ENCODE peak calls at places on chromosomes 4 and X, in nine cellular contexts. U is tibial artery; A is cardiac muscle cell; F is CD4-positive, alpha-beta T cell; N is thyroid gland; K is right atrium auricular region; I is A549; J is BE2C; V is tibial nerve. L is an unnamed sample.

GRCh38 chr4:144646523-144647094 is 653 bp downstream of the HHIP start:
- DNase-seq in N (no peak), K (no peak), U (no peak), V (no peak), I (peak; percentile 36), J (peak; percentile 48), F (no peak), A (peak; percentile 39), L (no peak)

GRCh38 chrX:132958086-132958703 is at the start of gene HS6ST2:
- DNase-seq in K (no peak), F (no peak), I (no peak), J (peak; percentile 11), A (peak; percentile 64), N (no peak), V (no peak), U (no peak), L (no peak)

GRCh38 chrX:118823263-118824172 is at the start of gene ZCCHC12:
- DNase-seq in V (no peak), K (no peak), J (peak; percentile 69), F (peak; percentile 17), A (peak; percentile 87), U (no peak), N (peak; percentile 73), I (peak; percentile 48), L (peak; percentile 9)

GRCh38 chr4:6011686-6012085 is 6.5 kb downstream of the C4orf50 start:
- DNase-seq in J (peak; percentile 72), U (no peak), A (peak; percentile 8), K (no peak), I (no peak), F (no peak), N (peak; percentile 91), V (no peak), L (no peak)

GRCh38 chr4:159006202-159006601 is 96.7 kb upstream of the RAPGEF2 start:
- DNase-seq in U (no peak), J (no peak), I (peak; percentile 11), F (no peak), N (no peak), A (no peak), V (no peak), K (no peak), L (no peak)

GRCh38 chrX:40005290-40006011 is 92.3 kb downstream of the BCOR start:
- DNase-seq in U (no peak), I (no peak), J (no peak), K (no peak), A (no peak), V (no peak), F (no peak), N (no peak), L (no peak)

GRCh38 chrX:10582945-10583344 is 37.4 kb downstream of the MID1 start:
- DNase-seq in V (no peak), I (no peak), F (no peak), A (no peak), J (no peak), N (no peak), K (no peak), U (no peak), L (no peak)

GRCh38 chr4:101076032-101076431 is 271.3 kb downstream of the PPP3CA start:
- DNase-seq in V (no peak), A (no peak), I (no peak), K (no peak), J (no peak), N (no peak), F (no peak), U (no peak), L (no peak)

GRCh38 chr4:171985129-171985528 is 171.9 kb downstream of the GALNTL6 start:
- DNase-seq in I (no peak), U (no peak), V (no peak), K (no peak), N (no peak), A (no peak), F (no peak), J (no peak), L (no peak)

GRCh38 chrX:74178536-74178935 is 125.4 kb upstream of the ZCCHC13 start:
- DNase-seq in F (no peak), J (peak; percentile 67), V (no peak), U (no peak), N (peak; percentile 44), K (no peak), A (peak; percentile 22), I (no peak), L (no peak)

GRCh38 chr4:1406416-1406945 is at the start of gene NKX1-1:
- DNase-seq in V (no peak), I (no peak), U (no peak), K (no peak), F (no peak), J (no peak), A (no peak), N (no peak), L (no peak)

GRCh38 chr4:1406946-1407656 is 859 bp upstream of the NKX1-1 start:
- DNase-seq in F (no peak), K (peak; percentile 28), U (no peak), J (no peak), N (no peak), I (no peak), V (no peak), A (no peak), L (no peak)

GRCh38 chr4:1409079-1409805 is 3.0 kb upstream of the NKX1-1 start:
- DNase-seq in K (peak; percentile 11), I (no peak), J (no peak), A (no peak), V (no peak), U (peak; percentile 41), N (no peak), F (no peak), L (no peak)

GRCh38 chr4:1408418-1408817 is 2.2 kb upstream of the NKX1-1 start:
- DNase-seq in I (no peak), K (peak; percentile 21), F (no peak), V (no peak), U (no peak), N (no peak), J (no peak), A (no peak), L (no peak)

GRCh38 chr4:1407657-1408333 is 1.6 kb upstream of the NKX1-1 start:
- DNase-seq in J (no peak), U (peak; percentile 48), V (no peak), K (no peak), F (no peak), N (no peak), A (no peak), I (no peak), L (no peak)
- H3K9me3 ChIP-seq in J (no peaks in the 10 kb centered on the region), U (no peaks in the 10 kb centered on the region), V (no peaks in the 10 kb centered on the region), K (no peaks in the 10 kb centered on the region), F (no peaks in the 10 kb centered on the region), N (no peaks in the 10 kb centered on the region), A (no peaks in the 10 kb centered on the region), I (no peaks in the 10 kb centered on the region), L (no peaks in the 10 kb centered on the region)

GRCh38 chr4:17981063-17981462 is 40.5 kb downstream of the LCORL start:
- DNase-seq in A (no peak), J (no peak), U (no peak), K (no peak), V (no peak), N (no peak), I (no peak), F (no peak), L (no peak)

GRCh38 chr4:17985832-17986231 is 35.7 kb downstream of the LCORL start:
- DNase-seq in I (no peak), N (no peak), A (no peak), F (no peak), U (no peak), J (no peak), K (no peak), V (no peak), L (no peak)
- H3K9me3 ChIP-seq in I (peaks cover 20% of the 10 kb centered on the region), N (no peaks in the 10 kb centered on the region), A (no peaks in the 10 kb centered on the region), F (peaks cover 20% of the 10 kb centered on the region), U (no peaks in the 10 kb centered on the region), J (no peaks in the 10 kb centered on the region), K (no peaks in the 10 kb centered on the region), V (no peaks in the 10 kb centered on the region), L (peaks cover 8% of the 10 kb centered on the region)

DNA sequence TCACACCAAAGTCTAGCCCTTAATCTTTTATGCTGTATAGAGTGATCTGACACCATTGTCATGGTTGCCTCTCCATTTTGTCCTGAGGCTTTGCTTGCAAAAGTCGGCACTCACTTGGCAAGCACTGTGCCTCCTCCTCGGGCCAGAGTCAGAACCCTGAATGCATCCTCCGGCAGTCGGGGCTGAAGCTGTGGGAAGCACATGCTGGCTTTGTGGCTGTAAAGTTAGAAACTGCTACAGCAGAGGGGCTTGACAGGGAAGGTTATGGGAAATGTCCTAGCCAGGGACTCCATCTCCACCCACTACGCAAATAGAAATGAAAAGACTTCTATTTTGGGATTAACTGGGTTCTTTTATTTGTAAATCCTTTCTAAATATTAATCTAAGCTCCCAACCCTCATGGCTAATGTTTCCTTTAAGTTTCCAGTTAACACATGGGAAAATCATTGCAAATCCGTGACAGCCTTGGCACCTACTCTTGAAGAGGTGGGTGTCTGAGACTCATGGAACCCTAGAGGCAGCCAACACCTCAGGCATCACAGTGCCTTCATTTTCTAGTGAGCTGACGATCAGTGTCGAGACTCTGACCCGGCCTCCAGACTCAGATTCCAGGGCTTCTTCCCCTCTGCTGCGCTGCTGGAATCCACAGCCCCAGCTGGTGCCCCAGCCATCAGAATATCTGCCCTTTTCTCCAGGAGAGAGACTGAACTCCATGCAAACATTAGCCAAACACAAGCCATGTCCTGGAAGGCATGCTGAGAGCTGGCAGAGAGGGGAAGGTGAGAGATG is 7.9 kb upstream of the CLDN24 start:
- DNase-seq in I (no peak), N (no peak), V (no peak), K (peak; percentile 13), U (no peak), J (no peak), A (no peak), F (no peak), L (no peak)
- H3K9me3 ChIP-seq in I (no peaks in the 10 kb centered on the region), N (no peaks in the 10 kb centered on the region), V (no peaks in the 10 kb centered on the region), K (no peaks in the 10 kb centered on the region), U (no peaks in the 10 kb centered on the region), J (no peaks in the 10 kb centered on the region), A (no peaks in the 10 kb centered on the region), F (no peaks in the 10 kb centered on the region), L (no peaks in the 10 kb centered on the region)

DNA sequence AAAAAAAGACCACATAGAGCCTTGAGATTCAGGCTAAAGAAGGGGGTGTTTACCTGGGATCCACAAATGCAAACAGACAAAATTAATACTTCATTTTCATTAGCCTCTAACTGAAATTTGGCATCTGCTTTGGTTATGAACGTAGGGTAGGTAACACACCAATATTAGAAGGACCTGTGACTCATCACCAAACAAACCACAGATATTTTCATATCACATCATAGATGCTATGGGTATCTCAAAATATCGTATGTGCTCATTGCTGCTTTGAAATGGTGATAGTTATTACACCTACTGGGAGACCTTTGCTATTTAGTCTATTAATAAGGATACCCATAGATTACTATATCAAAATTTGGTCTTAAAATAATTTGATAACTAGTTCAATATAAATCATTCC is 180.6 kb upstream of the MAP3K15 start:
- DNase-seq in V (no peak), U (no peak), A (no peak), I (no peak), N (no peak), F (no peak), K (no peak), J (no peak), L (no peak)
- H3K9me3 ChIP-seq in V (no peaks in the 10 kb centered on the region), U (no peaks in the 10 kb centered on the region), A (no peaks in the 10 kb centered on the region), I (no peaks in the 10 kb centered on the region), N (no peaks in the 10 kb centered on the region), F (no peaks in the 10 kb centered on the region), K (no peaks in the 10 kb centered on the region), J (no peaks in the 10 kb centered on the region), L (no peaks in the 10 kb centered on the region)

GRCh38 chr4:68278045-68278444 is 32.6 kb upstream of the TMPRSS11B start:
- DNase-seq in U (no peak), K (no peak), I (no peak), N (no peak), V (no peak), J (no peak), A (no peak), F (no peak), L (no peak)
- H3K9me3 ChIP-seq in U (no peaks in the 10 kb centered on the region), K (no peaks in the 10 kb centered on the region), I (no peaks in the 10 kb centered on the region), N (no peaks in the 10 kb centered on the region), V (no peaks in the 10 kb centered on the region), J (no peaks in the 10 kb centered on the region), A (no peaks in the 10 kb centered on the region), F (no peaks in the 10 kb centered on the region), L (no peaks in the 10 kb centered on the region)

L was measured in T-helper 17 cell.